ENCODE peak calls at places on chromosomes 7 and 10, in four cellular contexts. One of them, this sample, is unnamed.

GRCh38 chr10:119620241-119620753 is 23.5 kb upstream of the TIAL1 start:
- DNase-seq in heart left ventricle: no peak
- DNase-seq in gastrocnemius medialis: no peak
- DNase-seq in transverse colon: no peak
- DNase-seq in this sample: no peak

GRCh38 chr7:92645531-92646061 is 55.4 kb upstream of the FAM133B start:
- DNase-seq in heart left ventricle: no peak
- DNase-seq in gastrocnemius medialis: no peak
- DNase-seq in transverse colon: peak; percentile 75
- DNase-seq in this sample: peak; percentile 59

GRCh38 chr7:867001-867405 is 9.4 kb upstream of the GET4 start:
- DNase-seq in heart left ventricle: peak; percentile 61
- DNase-seq in gastrocnemius medialis: peak; percentile 54
- DNase-seq in transverse colon: peak; percentile 60
- DNase-seq in this sample: no peak

GRCh38 chr10:129642427-129642826 is 175.4 kb downstream of the MGMT start:
- DNase-seq in heart left ventricle: no peak
- DNase-seq in gastrocnemius medialis: no peak
- DNase-seq in transverse colon: no peak
- DNase-seq in this sample: no peak

GRCh38 chr7:135169141-135169935 is 1.2 kb downstream of the CYREN start:
- DNase-seq in heart left ventricle: no peak
- DNase-seq in gastrocnemius medialis: no peak
- DNase-seq in transverse colon: peak; percentile 76
- DNase-seq in this sample: peak; percentile 79

GRCh38 chr7:31123726-31124125 is 71.6 kb downstream of the ADCYAP1R1 start:
- DNase-seq in heart left ventricle: no peak
- DNase-seq in gastrocnemius medialis: no peak
- DNase-seq in transverse colon: no peak
- DNase-seq in this sample: no peak

GRCh38 chr10:46052057-46052790 is 6.2 kb upstream of the MSMB start:
- DNase-seq in heart left ventricle: no peak
- DNase-seq in gastrocnemius medialis: no peak
- DNase-seq in transverse colon: no peak
- DNase-seq in this sample: no peak

GRCh38 chr10:67666416-67667043 is 29.5 kb downstream of the CTNNA3 start:
- DNase-seq in heart left ventricle: no peak
- DNase-seq in gastrocnemius medialis: no peak
- DNase-seq in transverse colon: no peak
- DNase-seq in this sample: no peak

GRCh38 chr10:93376372-93377296 is 105.5 kb downstream of the MYOF start:
- DNase-seq in heart left ventricle: peak; percentile 64
- DNase-seq in gastrocnemius medialis: peak; percentile 25
- DNase-seq in transverse colon: peak; percentile 42
- DNase-seq in this sample: no peak

GRCh38 chr10:3886191-3886590 is 101.2 kb upstream of the KLF6 start:
- DNase-seq in heart left ventricle: peak; percentile 71
- DNase-seq in gastrocnemius medialis: no peak
- DNase-seq in transverse colon: no peak
- DNase-seq in this sample: no peak

GRCh38 chr10:27457966-27458365 is 46.1 kb upstream of the RAB18 start:
- DNase-seq in heart left ventricle: no peak
- DNase-seq in gastrocnemius medialis: no peak
- DNase-seq in transverse colon: no peak
- DNase-seq in this sample: no peak

GRCh38 chr7:141568227-141568626 is 17.0 kb downstream of the AGK start:
- DNase-seq in heart left ventricle: peak; percentile 37
- DNase-seq in gastrocnemius medialis: no peak
- DNase-seq in transverse colon: no peak
- DNase-seq in this sample: no peak

GRCh38 chr7:33805630-33806233 is 99.6 kb upstream of the BMPER start:
- DNase-seq in heart left ventricle: peak; percentile 27
- DNase-seq in gastrocnemius medialis: no peak
- DNase-seq in transverse colon: no peak
- DNase-seq in this sample: no peak

GRCh38 chr7:149573519-149573918 is 75.9 kb upstream of the ZNF746 start:
- DNase-seq in heart left ventricle: no peak
- DNase-seq in gastrocnemius medialis: no peak
- DNase-seq in transverse colon: no peak
- DNase-seq in this sample: no peak

GRCh38 chr7:87658553-87658952 is 30.4 kb downstream of the RUNDC3B start:
- DNase-seq in heart left ventricle: no peak
- DNase-seq in gastrocnemius medialis: no peak
- DNase-seq in transverse colon: no peak
- DNase-seq in this sample: no peak

GRCh38 chr10:27504897-27505457 is 873 bp downstream of the RAB18 start:
- DNase-seq in heart left ventricle: no peak
- DNase-seq in gastrocnemius medialis: no peak
- DNase-seq in transverse colon: no peak
- DNase-seq in this sample: no peak

GRCh38 chr10:109889867-109890266 is 33.4 kb downstream of the XPNPEP1 start:
- DNase-seq in heart left ventricle: no peak
- DNase-seq in gastrocnemius medialis: no peak
- DNase-seq in transverse colon: no peak
- DNase-seq in this sample: no peak

GRCh38 chr7:24572421-24573007 is 738 bp upstream of the PALS2 start:
- DNase-seq in heart left ventricle: peak; percentile 7
- DNase-seq in gastrocnemius medialis: peak; percentile 35
- DNase-seq in transverse colon: peak; percentile 30
- DNase-seq in this sample: peak; percentile 53

GRCh38 chr10:89701238-89702120 is at the start of gene KIF20B:
- DNase-seq in heart left ventricle: peak; percentile 96
- DNase-seq in gastrocnemius medialis: peak; percentile 93
- DNase-seq in transverse colon: peak; percentile 96
- DNase-seq in this sample: peak; percentile 98

GRCh38 chr7:43650457-43651052 is 67.6 kb downstream of the STK17A start:
- DNase-seq in heart left ventricle: no peak
- DNase-seq in gastrocnemius medialis: no peak
- DNase-seq in transverse colon: no peak
- DNase-seq in this sample: peak; percentile 62

GRCh38 chr7:43647314-43647691 is 64.4 kb downstream of the STK17A start:
- DNase-seq in heart left ventricle: peak; percentile 33
- DNase-seq in gastrocnemius medialis: no peak
- DNase-seq in transverse colon: no peak
- DNase-seq in this sample: no peak

GRCh38 chr7:43648725-43649406 is 66.0 kb downstream of the STK17A start:
- DNase-seq in heart left ventricle: no peak
- DNase-seq in gastrocnemius medialis: no peak
- DNase-seq in transverse colon: peak; percentile 68
- DNase-seq in this sample: no peak

GRCh38 chr7:43647772-43648643 is 65.1 kb downstream of the STK17A start:
- DNase-seq in heart left ventricle: peak; percentile 48
- DNase-seq in gastrocnemius medialis: peak; percentile 63
- DNase-seq in transverse colon: peak; percentile 59
- DNase-seq in this sample: no peak

DNA sequence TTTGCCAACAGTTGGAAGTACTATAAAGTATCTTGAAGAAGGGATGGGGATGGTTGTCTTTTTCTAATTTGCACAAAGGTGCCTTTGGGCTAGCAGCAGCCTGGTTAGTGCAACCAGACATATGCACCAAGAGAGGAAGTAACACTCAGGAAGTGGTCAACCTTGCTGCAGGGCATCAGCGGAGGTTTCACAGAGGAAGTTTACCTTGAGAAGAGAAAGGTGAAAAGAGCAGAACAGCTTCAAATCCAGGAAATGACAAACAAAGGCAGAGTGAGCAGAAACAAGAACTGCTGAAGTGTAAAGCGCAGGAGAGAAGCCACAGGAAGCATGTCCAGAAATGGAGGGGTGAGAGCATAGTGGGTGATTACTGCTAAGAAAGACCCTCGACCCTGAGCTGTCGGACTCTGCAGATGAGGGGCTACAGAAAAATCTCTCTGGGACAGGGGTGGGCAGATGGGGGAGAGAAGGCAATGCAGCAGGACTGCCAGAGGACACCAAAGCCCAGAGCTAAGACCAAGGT is 66.9 kb downstream of the STK17A start:
- DNase-seq in heart left ventricle: no peak
- DNase-seq in gastrocnemius medialis: no peak
- DNase-seq in transverse colon: peak; percentile 60
- DNase-seq in this sample: no peak
- H3K4me3 ChIP-seq in heart left ventricle: no peak overlapping the region
- H3K4me3 ChIP-seq in gastrocnemius medialis: no peak overlapping the region
- H3K4me3 ChIP-seq in transverse colon: no peak overlapping the region
- H3K4me3 ChIP-seq in this sample: peak overlapping the region; percentile 39

GRCh38 chr10:33950216-33950615 is 615.7 kb upstream of the NRP1 start:
- DNase-seq in heart left ventricle: no peak
- DNase-seq in gastrocnemius medialis: no peak
- DNase-seq in transverse colon: no peak
- DNase-seq in this sample: no peak
- TF ChIP-seq POLR2A in heart left ventricle: no peak
- TF ChIP-seq POLR2A in gastrocnemius medialis: no peak
- TF ChIP-seq POLR2A in transverse colon: no peak
- TF ChIP-seq POLR2A in this sample: no peak

DNA sequence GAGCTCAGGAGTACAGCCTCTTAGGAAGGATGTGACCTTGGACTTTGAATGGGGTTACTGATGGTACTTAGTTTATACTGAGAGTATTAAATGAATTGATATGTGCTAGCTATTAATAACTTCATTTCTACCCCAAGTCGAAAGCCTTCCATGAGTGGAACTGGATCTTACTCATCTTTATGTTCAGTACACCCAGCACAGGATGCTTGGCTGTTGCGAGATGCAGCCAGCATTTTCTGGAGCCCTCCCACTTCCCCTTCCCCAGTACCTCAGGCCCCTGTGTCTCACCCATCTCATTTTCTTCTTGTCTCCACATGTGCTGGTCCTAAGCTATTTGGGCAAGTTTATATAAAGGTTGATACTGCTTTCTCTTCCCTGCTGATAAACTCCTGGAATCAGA is 7.2 kb downstream of the UPP1 start:
- DNase-seq in heart left ventricle: no peak
- DNase-seq in gastrocnemius medialis: no peak
- DNase-seq in transverse colon: no peak
- DNase-seq in this sample: no peak
- H3K4me1 ChIP-seq in heart left ventricle: no peaks in the 10 kb centered on the region
- H3K4me1 ChIP-seq in gastrocnemius medialis: no peaks in the 10 kb centered on the region
- H3K4me1 ChIP-seq in transverse colon: peaks cover 4% of the 10 kb centered on the region
- H3K4me1 ChIP-seq in this sample: no peaks in the 10 kb centered on the region

GRCh38 chr10:2143213-2143882 is 406.0 kb upstream of the ADARB2 start:
- DNase-seq in heart left ventricle: no peak
- DNase-seq in gastrocnemius medialis: no peak
- DNase-seq in transverse colon: no peak
- DNase-seq in this sample: no peak

GRCh38 chr10:2146079-2146478 is 408.8 kb upstream of the ADARB2 start:
- DNase-seq in heart left ventricle: no peak
- DNase-seq in gastrocnemius medialis: no peak
- DNase-seq in transverse colon: no peak
- DNase-seq in this sample: no peak

GRCh38 chr10:2145486-2145885 is 408.2 kb upstream of the ADARB2 start:
- DNase-seq in heart left ventricle: no peak
- DNase-seq in gastrocnemius medialis: no peak
- DNase-seq in transverse colon: no peak
- DNase-seq in this sample: no peak

GRCh38 chr10:2150315-2150714 is 413.0 kb upstream of the ADARB2 start:
- DNase-seq in heart left ventricle: no peak
- DNase-seq in gastrocnemius medialis: no peak
- DNase-seq in transverse colon: no peak
- DNase-seq in this sample: no peak

DNA sequence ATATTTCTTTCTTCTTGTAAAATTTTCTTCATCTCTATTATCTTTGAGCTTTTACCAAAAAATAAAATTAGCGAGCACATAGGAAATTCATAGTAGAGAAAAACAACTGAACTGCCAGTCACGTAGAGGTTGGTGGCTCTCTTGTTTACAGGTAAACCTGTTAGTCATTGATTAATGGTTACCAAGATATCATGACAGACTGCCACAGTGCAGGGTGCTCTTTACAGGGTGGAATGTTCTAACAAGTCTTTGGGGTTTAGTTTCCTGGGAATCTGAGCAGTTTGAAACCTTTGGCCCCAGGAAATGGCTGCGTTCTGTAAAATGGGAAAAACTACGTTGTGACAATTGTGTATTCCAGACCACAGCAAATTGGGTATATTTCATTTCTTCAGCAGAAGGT is 407.3 kb upstream of the ADARB2 start:
- DNase-seq in heart left ventricle: no peak
- DNase-seq in gastrocnemius medialis: no peak
- DNase-seq in transverse colon: no peak
- DNase-seq in this sample: no peak
- H3K4me3 ChIP-seq in heart left ventricle: no peak overlapping the region
- H3K4me3 ChIP-seq in gastrocnemius medialis: no peak overlapping the region
- H3K4me3 ChIP-seq in transverse colon: no peak overlapping the region
- H3K4me3 ChIP-seq in this sample: no peak overlapping the region

DNA sequence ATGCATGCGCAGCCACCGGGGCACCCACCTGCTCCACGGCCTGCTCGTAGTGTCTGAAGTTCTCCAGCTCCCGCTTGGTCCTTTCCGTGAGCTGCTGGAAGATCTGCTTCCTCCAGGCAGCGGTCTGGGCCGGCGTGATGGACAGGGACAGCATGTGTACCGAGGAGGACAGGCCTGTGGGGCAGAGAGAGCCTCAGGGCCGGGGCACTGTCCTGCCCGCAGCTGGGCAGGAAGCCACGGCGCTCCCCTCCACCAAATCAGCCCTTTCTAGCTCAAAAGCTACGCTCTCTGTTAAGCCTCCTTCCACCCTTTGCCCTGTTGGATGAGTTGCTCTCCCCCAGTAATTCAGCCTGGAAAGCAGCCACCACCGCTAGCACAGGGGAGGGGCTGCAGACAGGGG is 19.2 kb downstream of the TECPR1 start:
- DNase-seq in heart left ventricle: no peak
- DNase-seq in gastrocnemius medialis: no peak
- DNase-seq in transverse colon: no peak
- DNase-seq in this sample: no peak
- TF ChIP-seq POLR2A in heart left ventricle: no peak
- TF ChIP-seq POLR2A in gastrocnemius medialis: no peak
- TF ChIP-seq POLR2A in transverse colon: no peak
- TF ChIP-seq POLR2A in this sample: no peak

GRCh38 chr10:102782698-102783540 is 39.2 kb downstream of the WBP1L start:
- DNase-seq in heart left ventricle: peak; percentile 63
- DNase-seq in gastrocnemius medialis: peak; percentile 91
- DNase-seq in transverse colon: peak; percentile 44
- DNase-seq in this sample: peak; percentile 58
- H3K4me1 ChIP-seq in heart left ventricle: peaks cover 71% of the 10 kb centered on the region
- H3K4me1 ChIP-seq in gastrocnemius medialis: peaks cover 97% of the 10 kb centered on the region
- H3K4me1 ChIP-seq in transverse colon: peaks cover 39% of the 10 kb centered on the region
- H3K4me1 ChIP-seq in this sample: peaks cover 5% of the 10 kb centered on the region

DNA sequence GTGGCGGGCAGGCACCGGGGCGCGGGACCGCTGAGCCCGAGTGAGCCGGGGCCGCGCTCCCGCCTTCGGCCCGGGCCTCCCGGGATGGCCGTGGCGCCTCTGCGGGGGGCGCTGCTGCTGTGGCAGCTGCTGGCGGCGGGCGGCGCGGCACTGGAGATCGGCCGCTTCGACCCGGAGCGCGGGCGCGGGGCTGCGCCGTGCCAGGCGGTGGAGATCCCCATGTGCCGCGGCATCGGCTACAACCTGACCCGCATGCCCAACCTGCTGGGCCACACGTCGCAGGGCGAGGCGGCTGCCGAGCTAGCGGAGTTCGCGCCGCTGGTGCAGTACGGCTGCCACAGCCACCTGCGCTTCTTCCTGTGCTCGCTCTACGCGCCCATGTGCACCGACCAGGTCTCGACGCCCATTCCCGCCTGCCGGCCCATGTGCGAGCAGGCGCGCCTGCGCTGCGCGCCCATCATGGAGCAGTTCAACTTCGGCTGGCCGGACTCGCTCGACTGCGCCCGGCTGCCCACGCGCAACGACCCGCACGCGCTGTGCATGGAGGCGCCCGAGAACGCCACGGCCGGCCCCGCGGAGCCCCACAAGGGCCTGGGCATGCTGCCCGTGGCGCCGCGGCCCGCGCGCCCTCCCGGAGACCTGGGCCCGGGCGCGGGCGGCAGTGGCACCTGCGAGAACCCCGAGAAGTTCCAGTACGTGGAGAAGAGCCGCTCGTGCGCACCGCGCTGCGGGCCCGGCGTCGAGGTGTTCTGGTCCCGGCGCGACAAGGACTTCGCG is 534 bp downstream of the FZD9 start:
- DNase-seq in heart left ventricle: no peak
- DNase-seq in gastrocnemius medialis: no peak
- DNase-seq in transverse colon: no peak
- DNase-seq in this sample: no peak
- H3K4me3 ChIP-seq in heart left ventricle: peak overlapping the region; percentile 57
- H3K4me3 ChIP-seq in gastrocnemius medialis: peak overlapping the region; percentile 53
- H3K4me3 ChIP-seq in transverse colon: no peak overlapping the region
- H3K4me3 ChIP-seq in this sample: peak overlapping the region; percentile 24